ENCODE peak calls at places on chromosomes 11 and 22, in four cellular contexts. One of them, this sample, is unnamed.

GRCh38 chr22:29314074-29314473 is 1.4 kb downstream of the RASL10A start:
- DNase-seq in stimulated activated CD8-positive, alpha-beta memory T cell treated with anti-CD3 and anti-CD28 coated beads, Interleukin-12 subunit alpha, Interleukin-12 subunit beta, amount 100 ng/mL, for 4 hours: no peak
- DNase-seq in activated naive CD4-positive, alpha-beta T cell treated with anti-CD3 and anti-CD28 coated beads, Interleukin-2, amount 50 U/mL, for 72 hours: no peak
- DNase-seq in activated CD4-positive, alpha-beta T cell treated with anti-CD3 and anti-CD28 coated beads, Interleukin-2, amount 50 U/mL, for 24 hours: no peak
- DNase-seq in this sample: no peak

GRCh38 chr22:46047226-46047625 is 70.3 kb upstream of the WNT7B start:
- DNase-seq in stimulated activated CD8-positive, alpha-beta memory T cell treated with anti-CD3 and anti-CD28 coated beads, Interleukin-12 subunit alpha, Interleukin-12 subunit beta, amount 100 ng/mL, for 4 hours: no peak
- DNase-seq in activated CD4-positive, alpha-beta T cell treated with anti-CD3 and anti-CD28 coated beads, Interleukin-2, amount 50 U/mL, for 24 hours: no peak
- DNase-seq in activated naive CD4-positive, alpha-beta T cell treated with anti-CD3 and anti-CD28 coated beads, Interleukin-2, amount 50 U/mL, for 72 hours: no peak
- DNase-seq in this sample: no peak

GRCh38 chr22:50725597-50725996 is 12.4 kb upstream of the ACR start:
- DNase-seq in stimulated activated CD8-positive, alpha-beta memory T cell treated with anti-CD3 and anti-CD28 coated beads, Interleukin-12 subunit alpha, Interleukin-12 subunit beta, amount 100 ng/mL, for 4 hours: no peak
- DNase-seq in activated CD4-positive, alpha-beta T cell treated with anti-CD3 and anti-CD28 coated beads, Interleukin-2, amount 50 U/mL, for 24 hours: no peak
- DNase-seq in activated naive CD4-positive, alpha-beta T cell treated with anti-CD3 and anti-CD28 coated beads, Interleukin-2, amount 50 U/mL, for 72 hours: no peak
- DNase-seq in this sample: no peak

GRCh38 chr22:28025866-28026575 is 107.0 kb upstream of the PITPNB start:
- DNase-seq in stimulated activated CD8-positive, alpha-beta memory T cell treated with anti-CD3 and anti-CD28 coated beads, Interleukin-12 subunit alpha, Interleukin-12 subunit beta, amount 100 ng/mL, for 4 hours: no peak
- DNase-seq in activated CD4-positive, alpha-beta T cell treated with anti-CD3 and anti-CD28 coated beads, Interleukin-2, amount 50 U/mL, for 24 hours: no peak
- DNase-seq in activated naive CD4-positive, alpha-beta T cell treated with anti-CD3 and anti-CD28 coated beads, Interleukin-2, amount 50 U/mL, for 72 hours: no peak
- DNase-seq in this sample: no peak

GRCh38 chr22:24727218-24727851 is 47.2 kb downstream of the PIWIL3 start:
- DNase-seq in stimulated activated CD8-positive, alpha-beta memory T cell treated with anti-CD3 and anti-CD28 coated beads, Interleukin-12 subunit alpha, Interleukin-12 subunit beta, amount 100 ng/mL, for 4 hours: no peak
- DNase-seq in activated naive CD4-positive, alpha-beta T cell treated with anti-CD3 and anti-CD28 coated beads, Interleukin-2, amount 50 U/mL, for 72 hours: no peak
- DNase-seq in activated CD4-positive, alpha-beta T cell treated with anti-CD3 and anti-CD28 coated beads, Interleukin-2, amount 50 U/mL, for 24 hours: no peak
- DNase-seq in this sample: no peak

GRCh38 chr11:77506857-77507256 is 33.0 kb upstream of the PAK1 start:
- DNase-seq in activated naive CD4-positive, alpha-beta T cell treated with anti-CD3 and anti-CD28 coated beads, Interleukin-2, amount 50 U/mL, for 72 hours: no peak
- DNase-seq in activated CD4-positive, alpha-beta T cell treated with anti-CD3 and anti-CD28 coated beads, Interleukin-2, amount 50 U/mL, for 24 hours: no peak
- DNase-seq in stimulated activated CD8-positive, alpha-beta memory T cell treated with anti-CD3 and anti-CD28 coated beads, Interleukin-12 subunit alpha, Interleukin-12 subunit beta, amount 100 ng/mL, for 4 hours: no peak
- DNase-seq in this sample: no peak

GRCh38 chr11:59615132-59615636 is 390 bp downstream of the OSBP start:
- DNase-seq in activated CD4-positive, alpha-beta T cell treated with anti-CD3 and anti-CD28 coated beads, Interleukin-2, amount 50 U/mL, for 24 hours: peak; percentile 35
- DNase-seq in stimulated activated CD8-positive, alpha-beta memory T cell treated with anti-CD3 and anti-CD28 coated beads, Interleukin-12 subunit alpha, Interleukin-12 subunit beta, amount 100 ng/mL, for 4 hours: peak; percentile 36
- DNase-seq in activated naive CD4-positive, alpha-beta T cell treated with anti-CD3 and anti-CD28 coated beads, Interleukin-2, amount 50 U/mL, for 72 hours: peak; percentile 44
- DNase-seq in this sample: peak; percentile 29

GRCh38 chr11:69734841-69735240 is 31.0 kb upstream of the FGF19 start:
- DNase-seq in stimulated activated CD8-positive, alpha-beta memory T cell treated with anti-CD3 and anti-CD28 coated beads, Interleukin-12 subunit alpha, Interleukin-12 subunit beta, amount 100 ng/mL, for 4 hours: no peak
- DNase-seq in activated CD4-positive, alpha-beta T cell treated with anti-CD3 and anti-CD28 coated beads, Interleukin-2, amount 50 U/mL, for 24 hours: no peak
- DNase-seq in activated naive CD4-positive, alpha-beta T cell treated with anti-CD3 and anti-CD28 coated beads, Interleukin-2, amount 50 U/mL, for 72 hours: no peak
- DNase-seq in this sample: no peak

GRCh38 chr22:47286590-47286989 is 524.1 kb downstream of the TBC1D22A start:
- DNase-seq in activated naive CD4-positive, alpha-beta T cell treated with anti-CD3 and anti-CD28 coated beads, Interleukin-2, amount 50 U/mL, for 72 hours: no peak
- DNase-seq in activated CD4-positive, alpha-beta T cell treated with anti-CD3 and anti-CD28 coated beads, Interleukin-2, amount 50 U/mL, for 24 hours: no peak
- DNase-seq in stimulated activated CD8-positive, alpha-beta memory T cell treated with anti-CD3 and anti-CD28 coated beads, Interleukin-12 subunit alpha, Interleukin-12 subunit beta, amount 100 ng/mL, for 4 hours: no peak
- DNase-seq in this sample: no peak

GRCh38 chr11:123665321-123665720 is 10.9 kb upstream of the SCN3B start:
- DNase-seq in stimulated activated CD8-positive, alpha-beta memory T cell treated with anti-CD3 and anti-CD28 coated beads, Interleukin-12 subunit alpha, Interleukin-12 subunit beta, amount 100 ng/mL, for 4 hours: no peak
- DNase-seq in activated naive CD4-positive, alpha-beta T cell treated with anti-CD3 and anti-CD28 coated beads, Interleukin-2, amount 50 U/mL, for 72 hours: no peak
- DNase-seq in activated CD4-positive, alpha-beta T cell treated with anti-CD3 and anti-CD28 coated beads, Interleukin-2, amount 50 U/mL, for 24 hours: no peak
- DNase-seq in this sample: no peak

GRCh38 chr11:92841719-92842118 is 127.7 kb upstream of the MTNR1B start:
- DNase-seq in stimulated activated CD8-positive, alpha-beta memory T cell treated with anti-CD3 and anti-CD28 coated beads, Interleukin-12 subunit alpha, Interleukin-12 subunit beta, amount 100 ng/mL, for 4 hours: no peak
- DNase-seq in activated CD4-positive, alpha-beta T cell treated with anti-CD3 and anti-CD28 coated beads, Interleukin-2, amount 50 U/mL, for 24 hours: no peak
- DNase-seq in activated naive CD4-positive, alpha-beta T cell treated with anti-CD3 and anti-CD28 coated beads, Interleukin-2, amount 50 U/mL, for 72 hours: no peak
- DNase-seq in this sample: no peak

GRCh38 chr11:66546368-66546965 is at the start of gene ACTN3:
- DNase-seq in activated naive CD4-positive, alpha-beta T cell treated with anti-CD3 and anti-CD28 coated beads, Interleukin-2, amount 50 U/mL, for 72 hours: no peak
- DNase-seq in stimulated activated CD8-positive, alpha-beta memory T cell treated with anti-CD3 and anti-CD28 coated beads, Interleukin-12 subunit alpha, Interleukin-12 subunit beta, amount 100 ng/mL, for 4 hours: no peak
- DNase-seq in activated CD4-positive, alpha-beta T cell treated with anti-CD3 and anti-CD28 coated beads, Interleukin-2, amount 50 U/mL, for 24 hours: no peak
- DNase-seq in this sample: no peak

GRCh38 chr22:47808236-47808845 is 1045.9 kb downstream of the TBC1D22A start:
- DNase-seq in activated naive CD4-positive, alpha-beta T cell treated with anti-CD3 and anti-CD28 coated beads, Interleukin-2, amount 50 U/mL, for 72 hours: no peak
- DNase-seq in stimulated activated CD8-positive, alpha-beta memory T cell treated with anti-CD3 and anti-CD28 coated beads, Interleukin-12 subunit alpha, Interleukin-12 subunit beta, amount 100 ng/mL, for 4 hours: no peak
- DNase-seq in activated CD4-positive, alpha-beta T cell treated with anti-CD3 and anti-CD28 coated beads, Interleukin-2, amount 50 U/mL, for 24 hours: no peak
- DNase-seq in this sample: no peak

GRCh38 chr11:109960831-109961230 is 132.4 kb upstream of the ZC3H12C start:
- DNase-seq in stimulated activated CD8-positive, alpha-beta memory T cell treated with anti-CD3 and anti-CD28 coated beads, Interleukin-12 subunit alpha, Interleukin-12 subunit beta, amount 100 ng/mL, for 4 hours: no peak
- DNase-seq in activated CD4-positive, alpha-beta T cell treated with anti-CD3 and anti-CD28 coated beads, Interleukin-2, amount 50 U/mL, for 24 hours: no peak
- DNase-seq in activated naive CD4-positive, alpha-beta T cell treated with anti-CD3 and anti-CD28 coated beads, Interleukin-2, amount 50 U/mL, for 72 hours: no peak
- DNase-seq in this sample: no peak

GRCh38 chr11:127493330-127493729 is 492.8 kb upstream of the KIRREL3 start:
- DNase-seq in activated CD4-positive, alpha-beta T cell treated with anti-CD3 and anti-CD28 coated beads, Interleukin-2, amount 50 U/mL, for 24 hours: no peak
- DNase-seq in stimulated activated CD8-positive, alpha-beta memory T cell treated with anti-CD3 and anti-CD28 coated beads, Interleukin-12 subunit alpha, Interleukin-12 subunit beta, amount 100 ng/mL, for 4 hours: no peak
- DNase-seq in activated naive CD4-positive, alpha-beta T cell treated with anti-CD3 and anti-CD28 coated beads, Interleukin-2, amount 50 U/mL, for 72 hours: no peak
- DNase-seq in this sample: no peak

GRCh38 chr11:92224394-92225205 is at the start of gene FAT3:
- DNase-seq in stimulated activated CD8-positive, alpha-beta memory T cell treated with anti-CD3 and anti-CD28 coated beads, Interleukin-12 subunit alpha, Interleukin-12 subunit beta, amount 100 ng/mL, for 4 hours: no peak
- DNase-seq in activated naive CD4-positive, alpha-beta T cell treated with anti-CD3 and anti-CD28 coated beads, Interleukin-2, amount 50 U/mL, for 72 hours: no peak
- DNase-seq in activated CD4-positive, alpha-beta T cell treated with anti-CD3 and anti-CD28 coated beads, Interleukin-2, amount 50 U/mL, for 24 hours: no peak
- DNase-seq in this sample: no peak

GRCh38 chr11:16786131-16786530 is 47.7 kb downstream of the C11orf58 start:
- DNase-seq in stimulated activated CD8-positive, alpha-beta memory T cell treated with anti-CD3 and anti-CD28 coated beads, Interleukin-12 subunit alpha, Interleukin-12 subunit beta, amount 100 ng/mL, for 4 hours: no peak
- DNase-seq in activated CD4-positive, alpha-beta T cell treated with anti-CD3 and anti-CD28 coated beads, Interleukin-2, amount 50 U/mL, for 24 hours: no peak
- DNase-seq in activated naive CD4-positive, alpha-beta T cell treated with anti-CD3 and anti-CD28 coated beads, Interleukin-2, amount 50 U/mL, for 72 hours: no peak
- DNase-seq in this sample: no peak

GRCh38 chr11:3641701-3642070 is at the start of gene ART5:
- DNase-seq in activated naive CD4-positive, alpha-beta T cell treated with anti-CD3 and anti-CD28 coated beads, Interleukin-2, amount 50 U/mL, for 72 hours: no peak
- DNase-seq in stimulated activated CD8-positive, alpha-beta memory T cell treated with anti-CD3 and anti-CD28 coated beads, Interleukin-12 subunit alpha, Interleukin-12 subunit beta, amount 100 ng/mL, for 4 hours: no peak
- DNase-seq in activated CD4-positive, alpha-beta T cell treated with anti-CD3 and anti-CD28 coated beads, Interleukin-2, amount 50 U/mL, for 24 hours: no peak
- DNase-seq in this sample: no peak

GRCh38 chr22:38172489-38173155 is 9.0 kb downstream of the PLA2G6 start:
- DNase-seq in activated CD4-positive, alpha-beta T cell treated with anti-CD3 and anti-CD28 coated beads, Interleukin-2, amount 50 U/mL, for 24 hours: no peak
- DNase-seq in stimulated activated CD8-positive, alpha-beta memory T cell treated with anti-CD3 and anti-CD28 coated beads, Interleukin-12 subunit alpha, Interleukin-12 subunit beta, amount 100 ng/mL, for 4 hours: peak; percentile 54
- DNase-seq in activated naive CD4-positive, alpha-beta T cell treated with anti-CD3 and anti-CD28 coated beads, Interleukin-2, amount 50 U/mL, for 72 hours: no peak
- DNase-seq in this sample: no peak

GRCh38 chr11:10310301-10310841 is 5.5 kb downstream of the ADM start:
- DNase-seq in activated CD4-positive, alpha-beta T cell treated with anti-CD3 and anti-CD28 coated beads, Interleukin-2, amount 50 U/mL, for 24 hours: no peak
- DNase-seq in activated naive CD4-positive, alpha-beta T cell treated with anti-CD3 and anti-CD28 coated beads, Interleukin-2, amount 50 U/mL, for 72 hours: no peak
- DNase-seq in stimulated activated CD8-positive, alpha-beta memory T cell treated with anti-CD3 and anti-CD28 coated beads, Interleukin-12 subunit alpha, Interleukin-12 subunit beta, amount 100 ng/mL, for 4 hours: no peak
- DNase-seq in this sample: no peak

GRCh38 chr22:17284917-17285316 is 65.7 kb upstream of the ADA2 start:
- DNase-seq in activated naive CD4-positive, alpha-beta T cell treated with anti-CD3 and anti-CD28 coated beads, Interleukin-2, amount 50 U/mL, for 72 hours: no peak
- DNase-seq in activated CD4-positive, alpha-beta T cell treated with anti-CD3 and anti-CD28 coated beads, Interleukin-2, amount 50 U/mL, for 24 hours: no peak
- DNase-seq in stimulated activated CD8-positive, alpha-beta memory T cell treated with anti-CD3 and anti-CD28 coated beads, Interleukin-12 subunit alpha, Interleukin-12 subunit beta, amount 100 ng/mL, for 4 hours: no peak
- DNase-seq in this sample: no peak

GRCh38 chr11:77799338-77799737 is 21.2 kb downstream of the RSF1 start:
- DNase-seq in stimulated activated CD8-positive, alpha-beta memory T cell treated with anti-CD3 and anti-CD28 coated beads, Interleukin-12 subunit alpha, Interleukin-12 subunit beta, amount 100 ng/mL, for 4 hours: no peak
- DNase-seq in activated naive CD4-positive, alpha-beta T cell treated with anti-CD3 and anti-CD28 coated beads, Interleukin-2, amount 50 U/mL, for 72 hours: no peak
- DNase-seq in activated CD4-positive, alpha-beta T cell treated with anti-CD3 and anti-CD28 coated beads, Interleukin-2, amount 50 U/mL, for 24 hours: no peak
- DNase-seq in this sample: no peak

GRCh38 chr11:123740787-123741158 is 687 bp downstream of the ZNF202 start:
- DNase-seq in activated naive CD4-positive, alpha-beta T cell treated with anti-CD3 and anti-CD28 coated beads, Interleukin-2, amount 50 U/mL, for 72 hours: no peak
- DNase-seq in stimulated activated CD8-positive, alpha-beta memory T cell treated with anti-CD3 and anti-CD28 coated beads, Interleukin-12 subunit alpha, Interleukin-12 subunit beta, amount 100 ng/mL, for 4 hours: no peak
- DNase-seq in activated CD4-positive, alpha-beta T cell treated with anti-CD3 and anti-CD28 coated beads, Interleukin-2, amount 50 U/mL, for 24 hours: no peak
- DNase-seq in this sample: no peak

GRCh38 chr22:27135582-27135981 is 478.2 kb downstream of the MIAT start:
- DNase-seq in activated CD4-positive, alpha-beta T cell treated with anti-CD3 and anti-CD28 coated beads, Interleukin-2, amount 50 U/mL, for 24 hours: no peak
- DNase-seq in stimulated activated CD8-positive, alpha-beta memory T cell treated with anti-CD3 and anti-CD28 coated beads, Interleukin-12 subunit alpha, Interleukin-12 subunit beta, amount 100 ng/mL, for 4 hours: no peak
- DNase-seq in activated naive CD4-positive, alpha-beta T cell treated with anti-CD3 and anti-CD28 coated beads, Interleukin-2, amount 50 U/mL, for 72 hours: no peak
- DNase-seq in this sample: no peak

GRCh38 chr11:123525511-123525918 is 95.4 kb downstream of the GRAMD1B start:
- DNase-seq in stimulated activated CD8-positive, alpha-beta memory T cell treated with anti-CD3 and anti-CD28 coated beads, Interleukin-12 subunit alpha, Interleukin-12 subunit beta, amount 100 ng/mL, for 4 hours: no peak
- DNase-seq in activated naive CD4-positive, alpha-beta T cell treated with anti-CD3 and anti-CD28 coated beads, Interleukin-2, amount 50 U/mL, for 72 hours: no peak
- DNase-seq in activated CD4-positive, alpha-beta T cell treated with anti-CD3 and anti-CD28 coated beads, Interleukin-2, amount 50 U/mL, for 24 hours: no peak
- DNase-seq in this sample: no peak

GRCh38 chr11:31690041-31690440 is 121.1 kb downstream of the PAX6 start:
- DNase-seq in stimulated activated CD8-positive, alpha-beta memory T cell treated with anti-CD3 and anti-CD28 coated beads, Interleukin-12 subunit alpha, Interleukin-12 subunit beta, amount 100 ng/mL, for 4 hours: no peak
- DNase-seq in activated naive CD4-positive, alpha-beta T cell treated with anti-CD3 and anti-CD28 coated beads, Interleukin-2, amount 50 U/mL, for 72 hours: no peak
- DNase-seq in activated CD4-positive, alpha-beta T cell treated with anti-CD3 and anti-CD28 coated beads, Interleukin-2, amount 50 U/mL, for 24 hours: no peak
- DNase-seq in this sample: no peak

GRCh38 chr11:34395916-34396555 is 38.2 kb upstream of the ABTB2 start:
- DNase-seq in activated CD4-positive, alpha-beta T cell treated with anti-CD3 and anti-CD28 coated beads, Interleukin-2, amount 50 U/mL, for 24 hours: no peak
- DNase-seq in stimulated activated CD8-positive, alpha-beta memory T cell treated with anti-CD3 and anti-CD28 coated beads, Interleukin-12 subunit alpha, Interleukin-12 subunit beta, amount 100 ng/mL, for 4 hours: no peak
- DNase-seq in activated naive CD4-positive, alpha-beta T cell treated with anti-CD3 and anti-CD28 coated beads, Interleukin-2, amount 50 U/mL, for 72 hours: no peak
- DNase-seq in this sample: no peak

GRCh38 chr22:23781533-23781932 is 5.2 kb upstream of the SMARCB1 start:
- DNase-seq in activated CD4-positive, alpha-beta T cell treated with anti-CD3 and anti-CD28 coated beads, Interleukin-2, amount 50 U/mL, for 24 hours: no peak
- DNase-seq in stimulated activated CD8-positive, alpha-beta memory T cell treated with anti-CD3 and anti-CD28 coated beads, Interleukin-12 subunit alpha, Interleukin-12 subunit beta, amount 100 ng/mL, for 4 hours: no peak
- DNase-seq in activated naive CD4-positive, alpha-beta T cell treated with anti-CD3 and anti-CD28 coated beads, Interleukin-2, amount 50 U/mL, for 72 hours: no peak
- DNase-seq in this sample: no peak

GRCh38 chr11:75733346-75734107 is 15.9 kb downstream of the MOGAT2 start:
- DNase-seq in activated naive CD4-positive, alpha-beta T cell treated with anti-CD3 and anti-CD28 coated beads, Interleukin-2, amount 50 U/mL, for 72 hours: no peak
- DNase-seq in activated CD4-positive, alpha-beta T cell treated with anti-CD3 and anti-CD28 coated beads, Interleukin-2, amount 50 U/mL, for 24 hours: no peak
- DNase-seq in stimulated activated CD8-positive, alpha-beta memory T cell treated with anti-CD3 and anti-CD28 coated beads, Interleukin-12 subunit alpha, Interleukin-12 subunit beta, amount 100 ng/mL, for 4 hours: no peak
- DNase-seq in this sample: no peak

GRCh38 chr11:124801014-124801413 is 808 bp upstream of the MSANTD2 start:
- DNase-seq in stimulated activated CD8-positive, alpha-beta memory T cell treated with anti-CD3 and anti-CD28 coated beads, Interleukin-12 subunit alpha, Interleukin-12 subunit beta, amount 100 ng/mL, for 4 hours: no peak
- DNase-seq in activated CD4-positive, alpha-beta T cell treated with anti-CD3 and anti-CD28 coated beads, Interleukin-2, amount 50 U/mL, for 24 hours: no peak
- DNase-seq in activated naive CD4-positive, alpha-beta T cell treated with anti-CD3 and anti-CD28 coated beads, Interleukin-2, amount 50 U/mL, for 72 hours: no peak
- DNase-seq in this sample: no peak

GRCh38 chr11:11980841-11981308 is 27.6 kb downstream of the DKK3 start:
- DNase-seq in activated CD4-positive, alpha-beta T cell treated with anti-CD3 and anti-CD28 coated beads, Interleukin-2, amount 50 U/mL, for 24 hours: no peak
- DNase-seq in activated naive CD4-positive, alpha-beta T cell treated with anti-CD3 and anti-CD28 coated beads, Interleukin-2, amount 50 U/mL, for 72 hours: no peak
- DNase-seq in stimulated activated CD8-positive, alpha-beta memory T cell treated with anti-CD3 and anti-CD28 coated beads, Interleukin-12 subunit alpha, Interleukin-12 subunit beta, amount 100 ng/mL, for 4 hours: no peak
- DNase-seq in this sample: no peak

GRCh38 chr22:31173386-31174145 is 13.6 kb downstream of the RNF185 start:
- DNase-seq in activated naive CD4-positive, alpha-beta T cell treated with anti-CD3 and anti-CD28 coated beads, Interleukin-2, amount 50 U/mL, for 72 hours: no peak
- DNase-seq in activated CD4-positive, alpha-beta T cell treated with anti-CD3 and anti-CD28 coated beads, Interleukin-2, amount 50 U/mL, for 24 hours: no peak
- DNase-seq in stimulated activated CD8-positive, alpha-beta memory T cell treated with anti-CD3 and anti-CD28 coated beads, Interleukin-12 subunit alpha, Interleukin-12 subunit beta, amount 100 ng/mL, for 4 hours: no peak
- DNase-seq in this sample: no peak

GRCh38 chr11:44622190-44622650 is 56.8 kb downstream of the CD82 start:
- DNase-seq in activated naive CD4-positive, alpha-beta T cell treated with anti-CD3 and anti-CD28 coated beads, Interleukin-2, amount 50 U/mL, for 72 hours: peak; percentile 1
- DNase-seq in stimulated activated CD8-positive, alpha-beta memory T cell treated with anti-CD3 and anti-CD28 coated beads, Interleukin-12 subunit alpha, Interleukin-12 subunit beta, amount 100 ng/mL, for 4 hours: no peak
- DNase-seq in activated CD4-positive, alpha-beta T cell treated with anti-CD3 and anti-CD28 coated beads, Interleukin-2, amount 50 U/mL, for 24 hours: no peak
- DNase-seq in this sample: no peak

GRCh38 chr22:28813772-28814518 is 13.6 kb upstream of the XBP1 start:
- DNase-seq in activated naive CD4-positive, alpha-beta T cell treated with anti-CD3 and anti-CD28 coated beads, Interleukin-2, amount 50 U/mL, for 72 hours: no peak
- DNase-seq in stimulated activated CD8-positive, alpha-beta memory T cell treated with anti-CD3 and anti-CD28 coated beads, Interleukin-12 subunit alpha, Interleukin-12 subunit beta, amount 100 ng/mL, for 4 hours: no peak
- DNase-seq in activated CD4-positive, alpha-beta T cell treated with anti-CD3 and anti-CD28 coated beads, Interleukin-2, amount 50 U/mL, for 24 hours: no peak
- DNase-seq in this sample: no peak

GRCh38 chr11:62413060-62413696 is 5.7 kb upstream of the SCGB1A1 start:
- DNase-seq in activated CD4-positive, alpha-beta T cell treated with anti-CD3 and anti-CD28 coated beads, Interleukin-2, amount 50 U/mL, for 24 hours: no peak
- DNase-seq in stimulated activated CD8-positive, alpha-beta memory T cell treated with anti-CD3 and anti-CD28 coated beads, Interleukin-12 subunit alpha, Interleukin-12 subunit beta, amount 100 ng/mL, for 4 hours: no peak
- DNase-seq in activated naive CD4-positive, alpha-beta T cell treated with anti-CD3 and anti-CD28 coated beads, Interleukin-2, amount 50 U/mL, for 72 hours: no peak
- DNase-seq in this sample: no peak

GRCh38 chr11:126090452-126090851 is 27.8 kb upstream of the CDON start:
- DNase-seq in activated naive CD4-positive, alpha-beta T cell treated with anti-CD3 and anti-CD28 coated beads, Interleukin-2, amount 50 U/mL, for 72 hours: no peak
- DNase-seq in stimulated activated CD8-positive, alpha-beta memory T cell treated with anti-CD3 and anti-CD28 coated beads, Interleukin-12 subunit alpha, Interleukin-12 subunit beta, amount 100 ng/mL, for 4 hours: no peak
- DNase-seq in activated CD4-positive, alpha-beta T cell treated with anti-CD3 and anti-CD28 coated beads, Interleukin-2, amount 50 U/mL, for 24 hours: no peak
- DNase-seq in this sample: no peak

GRCh38 chr22:25876871-25877270 is 134.9 kb downstream of the MYO18B start:
- DNase-seq in activated naive CD4-positive, alpha-beta T cell treated with anti-CD3 and anti-CD28 coated beads, Interleukin-2, amount 50 U/mL, for 72 hours: no peak
- DNase-seq in activated CD4-positive, alpha-beta T cell treated with anti-CD3 and anti-CD28 coated beads, Interleukin-2, amount 50 U/mL, for 24 hours: no peak
- DNase-seq in stimulated activated CD8-positive, alpha-beta memory T cell treated with anti-CD3 and anti-CD28 coated beads, Interleukin-12 subunit alpha, Interleukin-12 subunit beta, amount 100 ng/mL, for 4 hours: no peak
- DNase-seq in this sample: no peak

GRCh38 chr11:32890843-32891656 is 1.6 kb upstream of the QSER1 start:
- DNase-seq in stimulated activated CD8-positive, alpha-beta memory T cell treated with anti-CD3 and anti-CD28 coated beads, Interleukin-12 subunit alpha, Interleukin-12 subunit beta, amount 100 ng/mL, for 4 hours: no peak
- DNase-seq in activated naive CD4-positive, alpha-beta T cell treated with anti-CD3 and anti-CD28 coated beads, Interleukin-2, amount 50 U/mL, for 72 hours: no peak
- DNase-seq in activated CD4-positive, alpha-beta T cell treated with anti-CD3 and anti-CD28 coated beads, Interleukin-2, amount 50 U/mL, for 24 hours: no peak
- DNase-seq in this sample: no peak

GRCh38 chr22:46915978-46916730 is 153.7 kb downstream of the TBC1D22A start:
- DNase-seq in activated naive CD4-positive, alpha-beta T cell treated with anti-CD3 and anti-CD28 coated beads, Interleukin-2, amount 50 U/mL, for 72 hours: no peak
- DNase-seq in stimulated activated CD8-positive, alpha-beta memory T cell treated with anti-CD3 and anti-CD28 coated beads, Interleukin-12 subunit alpha, Interleukin-12 subunit beta, amount 100 ng/mL, for 4 hours: no peak
- DNase-seq in activated CD4-positive, alpha-beta T cell treated with anti-CD3 and anti-CD28 coated beads, Interleukin-2, amount 50 U/mL, for 24 hours: no peak
- DNase-seq in this sample: no peak